ENCODE peak calls at places on chromosome 4, in six cellular contexts. F is K562; K is adrenal gland; L is cardiac muscle cell; W is AG04450; E is CD4-positive, alpha-beta T cell. J is an unnamed sample.

GRCh38 chr4:118033148-118034060 is 882 bp upstream of the NDST3 start:
- DNase-seq in F (peak; percentile 3), K (no peak), L (peak; percentile 50), W (no peak), E (no peak), J (peak; percentile 31)

GRCh38 chr4:32172761-32173160 is 1452.6 kb downstream of the PCDH7 start:
- DNase-seq in F (no peak), K (no peak), L (no peak), W (no peak), E (no peak), J (no peak)

GRCh38 chr4:124710911-124711310 is 1.6 kb downstream of the ANKRD50 start:
- DNase-seq in F (no peak), K (no peak), L (peak; percentile 28), W (no peak), E (no peak), J (peak; percentile 6)

GRCh38 chr4:57405359-57405758 is 295.2 kb upstream of the IGFBP7 start:
- DNase-seq in F (no peak), K (no peak), L (no peak), W (no peak), E (no peak), J (no peak)

GRCh38 chr4:186104895-186105720 is 604 bp downstream of the FAM149A start:
- DNase-seq in F (no peak), K (no peak), L (peak; percentile 8), W (no peak), E (no peak), J (no peak)

GRCh38 chr4:13626492-13627184 is 887 bp downstream of the BOD1L1 start:
- DNase-seq in F (peak; percentile 8), K (no peak), L (no peak), W (no peak), E (no peak), J (no peak)

GRCh38 chr4:184101711-184102110 is 116.0 kb downstream of the ENPP6 start:
- DNase-seq in F (no peak), K (no peak), L (no peak), W (no peak), E (no peak), J (no peak)

GRCh38 chr4:154490589-154491340 is 834 bp downstream of the DCHS2 start:
- DNase-seq in F (no peak), K (no peak), L (no peak), W (no peak), E (no peak), J (no peak)

GRCh38 chr4:120841580-120841979 is 80.9 kb downstream of the PRDM5 start:
- DNase-seq in F (no peak), K (no peak), L (peak; percentile 29), W (no peak), E (no peak), J (no peak)

GRCh38 chr4:94698187-94698586 is 59.6 kb upstream of the BMPR1B start:
- DNase-seq in F (no peak), K (no peak), L (no peak), W (no peak), E (no peak), J (no peak)

GRCh38 chr4:94298725-94299252 is 43.8 kb downstream of the HPGDS start:
- DNase-seq in F (peak; percentile 59), K (no peak), L (no peak), W (no peak), E (no peak), J (no peak)

GRCh38 chr4:8493484-8493883 is 52.9 kb downstream of the TRMT44 start:
- DNase-seq in F (no peak), K (no peak), L (no peak), W (no peak), E (no peak), J (no peak)

GRCh38 chr4:384311-385010 is 46.8 kb downstream of the ZNF141 start:
- DNase-seq in F (no peak), K (no peak), L (no peak), W (no peak), E (no peak), J (peak; percentile 42)

GRCh38 chr4:24112466-24112865 is 222.6 kb upstream of the PPARGC1A start:
- DNase-seq in F (no peak), K (no peak), L (no peak), W (no peak), E (no peak), J (no peak)

GRCh38 chr4:168724243-168724642 is 227.4 kb downstream of the PALLD start:
- DNase-seq in F (no peak), K (no peak), L (no peak), W (no peak), E (no peak), J (no peak)

GRCh38 chr4:41334182-41334581 is 77.5 kb downstream of the UCHL1 start:
- DNase-seq in F (no peak), K (no peak), L (no peak), W (no peak), E (no peak), J (no peak)
- H3K27ac ChIP-seq in F (no peak overlapping the region), K (no peak overlapping the region), L (no peak overlapping the region), W (no peak overlapping the region), E (no peak overlapping the region), J (no peak overlapping the region)

GRCh38 chr4:6686104-6686787 is 7.4 kb upstream of the S100P start:
- DNase-seq in F (no peak), K (no peak), L (no peak), W (no peak), E (no peak), J (no peak)
- H3K27ac ChIP-seq in F (no peak overlapping the region), K (no peak overlapping the region), L (no peak overlapping the region), W (no peak overlapping the region), E (no peak overlapping the region), J (peak overlapping the region; percentile 38)

GRCh38 chr4:113358784-113359183 is 309.3 kb downstream of the ANK2 start:
- DNase-seq in F (peak; percentile 5), K (no peak), L (peak; percentile 18), W (no peak), E (no peak), J (no peak)

GRCh38 chr4:113356452-113356851 is 307.0 kb downstream of the ANK2 start:
- DNase-seq in F (no peak), K (no peak), L (no peak), W (no peak), E (no peak), J (no peak)

GRCh38 chr4:113350576-113350975 is 301.1 kb downstream of the ANK2 start:
- DNase-seq in F (no peak), K (no peak), L (no peak), W (no peak), E (no peak), J (no peak)

GRCh38 chr4:113355550-113356371 is 306.3 kb downstream of the ANK2 start:
- DNase-seq in F (peak; percentile 5), K (peak; percentile 27), L (peak; percentile 94), W (peak; percentile 32), E (peak; percentile 24), J (peak; percentile 72)
- H3K27ac ChIP-seq in F (no peak overlapping the region), K (no peak overlapping the region), L (no peak overlapping the region), W (peak overlapping the region; percentile 53), E (no peak overlapping the region), J (no peak overlapping the region)

GRCh38 chr4:137367608-137368007 is 164.7 kb downstream of the PCDH18 start:
- DNase-seq in F (no peak), K (no peak), L (peak; percentile 78), W (peak; percentile 67), E (no peak), J (no peak)

GRCh38 chr4:137375111-137375850 is 157.0 kb downstream of the PCDH18 start:
- DNase-seq in F (no peak), K (no peak), L (peak; percentile 54), W (no peak), E (no peak), J (no peak)

GRCh38 chr4:137370699-137371098 is 161.6 kb downstream of the PCDH18 start:
- DNase-seq in F (no peak), K (no peak), L (no peak), W (no peak), E (no peak), J (no peak)

DNA sequence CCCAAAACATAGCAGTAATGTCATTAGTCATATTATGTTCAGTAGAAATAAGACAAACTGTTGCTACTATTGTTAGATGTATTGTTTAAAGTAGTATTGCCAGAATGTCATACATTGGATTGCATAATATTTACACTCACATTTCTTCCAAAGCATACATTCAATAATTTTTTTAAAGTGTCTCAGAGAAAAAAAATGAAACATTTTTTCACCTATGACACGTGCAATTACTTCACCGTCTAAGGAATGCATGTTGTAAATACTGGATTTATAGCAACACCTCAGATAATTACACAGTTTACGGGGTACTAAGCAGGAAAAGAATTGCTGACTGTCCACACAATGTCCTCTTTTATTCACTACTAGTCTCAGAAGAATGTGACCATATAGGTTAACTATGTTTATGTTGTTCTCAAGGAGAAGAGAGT is 162.1 kb downstream of the PCDH18 start:
- DNase-seq in F (no peak), K (no peak), L (peak; percentile 52), W (peak; percentile 67), E (no peak), J (no peak)
- H3K27ac ChIP-seq in F (no peak overlapping the region), K (no peak overlapping the region), L (no peak overlapping the region), W (no peak overlapping the region), E (no peak overlapping the region), J (no peak overlapping the region)

DNA sequence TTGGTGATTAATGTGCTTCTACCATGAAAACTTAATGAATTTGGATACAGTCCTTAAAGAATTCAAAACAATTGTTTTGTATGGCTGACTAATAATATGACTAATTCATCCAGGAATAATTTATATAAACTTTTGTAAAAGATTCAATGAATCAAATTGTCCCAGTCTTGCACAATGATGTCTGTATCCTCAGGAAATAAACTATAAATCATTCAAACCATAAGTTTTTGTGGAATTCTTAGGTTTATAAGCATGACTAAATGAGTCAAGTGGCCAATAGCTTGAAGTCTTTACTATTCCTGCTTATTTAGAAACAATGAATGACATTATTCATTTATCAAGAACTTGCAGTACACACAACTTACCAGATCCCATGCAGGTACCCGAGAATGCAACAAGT is 935.0 kb upstream of the INTU start:
- DNase-seq in F (no peak), K (no peak), L (no peak), W (peak; percentile 26), E (no peak), J (no peak)
- H3K27ac ChIP-seq in F (no peak overlapping the region), K (no peak overlapping the region), L (no peak overlapping the region), W (no peak overlapping the region), E (no peak overlapping the region), J (no peak overlapping the region)

J was measured in HL-60.